ENCODE peak calls at places on chromosomes 5 and 9, in six cellular contexts. N is IMR-90, Z is mesenchymal stem cell, A is H1, P is neuronal stem cell, D is trophoblast cell. Q is an unnamed sample.

GRCh38 chr5:160269017-160269416 is 39.7 kb downstream of the FABP6 start:
- DNase-seq in N (peak), Z (peak), A (no peak), P (no peak), D (peak), Q (no peak)

GRCh38 chr5:65366655-65367054 is 115.1 kb downstream of the ADAMTS6 start:
- DNase-seq in N (no peak), Z (no peak), A (no peak), P (no peak), D (no peak), Q (no peak)

GRCh38 chr9:93699650-93700049 is 123.3 kb downstream of the PHF2 start:
- DNase-seq in N (no peak), Z (no peak), A (no peak), P (no peak), D (no peak), Q (no peak)

GRCh38 chr9:88173378-88173999 is 35.2 kb upstream of the SPATA31C2 start:
- DNase-seq in N (peak), Z (peak), A (peak), P (no peak), D (peak), Q (peak)

GRCh38 chr5:5799229-5799628 is 376.8 kb downstream of the ICE1 start:
- DNase-seq in N (no peak), Z (no peak), A (no peak), P (no peak), D (no peak), Q (no peak)

GRCh38 chr5:99973779-99974178 is 561.4 kb upstream of the FAM174A start:
- DNase-seq in N (no peak), Z (no peak), A (no peak), P (no peak), D (no peak), Q (no peak)

GRCh38 chr9:131835132-131835910 is 95.4 kb upstream of the RAPGEF1 start:
- DNase-seq in N (peak), Z (no peak), A (no peak), P (no peak), D (no peak), Q (no peak)

GRCh38 chr5:80010754-80011392 is 19.8 kb upstream of the MTX3 start:
- DNase-seq in N (no peak), Z (no peak), A (no peak), P (no peak), D (no peak), Q (no peak)

GRCh38 chr9:107094370-107094769 is 188.7 kb upstream of the RAD23B start:
- DNase-seq in N (no peak), Z (no peak), A (no peak), P (no peak), D (no peak), Q (no peak)

GRCh38 chr5:163409384-163409783 is 28.0 kb upstream of the CCNG1 start:
- DNase-seq in N (no peak), Z (no peak), A (no peak), P (no peak), D (peak), Q (no peak)

GRCh38 chr5:50406874-50407273 is 34.2 kb downstream of the EMB start:
- DNase-seq in N (peak), Z (peak), A (no peak), P (no peak), D (peak), Q (no peak)

GRCh38 chr5:572398-573019 is 39.6 kb upstream of the CEP72 start:
- DNase-seq in N (no peak), Z (no peak), A (no peak), P (no peak), D (no peak), Q (no peak)

GRCh38 chr5:172868436-172868923 is 34.4 kb downstream of the ERGIC1 start:
- DNase-seq in N (peak), Z (peak), A (no peak), P (no peak), D (no peak), Q (no peak)
- H3K4me2 ChIP-seq in N (peak), Z (peak), A (no peak), P (no peak), D (no peak), Q (no peak)

GRCh38 chr9:98796364-98797101 is at the start of gene ANKS6:
- DNase-seq in N (peak), Z (peak), A (peak), P (peak), D (peak), Q (peak)
- H4K8ac ChIP-seq in N (peak), Z (peak), A (peak), P (peak), D (peak), Q (no peak)

DNA sequence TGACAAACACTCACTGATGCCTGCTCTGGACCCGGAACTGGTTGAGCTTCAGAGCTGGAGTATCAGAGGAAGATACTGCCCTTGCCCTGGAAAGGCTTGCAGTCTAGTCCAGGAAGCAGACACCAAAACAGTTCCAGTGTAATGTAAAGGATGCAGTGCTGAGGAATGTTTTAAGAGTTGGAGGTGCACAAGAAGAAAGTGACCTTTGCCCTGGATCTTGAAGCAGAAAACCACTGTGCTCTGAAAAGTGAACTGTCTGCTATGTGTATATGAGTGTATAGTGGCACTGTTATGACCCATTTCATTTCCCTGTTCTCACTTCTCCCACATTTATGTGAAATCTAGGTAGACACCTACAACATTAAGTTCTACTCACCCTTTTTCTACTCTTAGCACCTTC is 2.1 kb downstream of the ZNF346 start:
- DNase-seq in N (no peak), Z (no peak), A (no peak), P (no peak), D (no peak), Q (no peak)
- H3K4me2 ChIP-seq in N (no peak), Z (no peak), A (no peak), P (no peak), D (no peak), Q (no peak)

DNA sequence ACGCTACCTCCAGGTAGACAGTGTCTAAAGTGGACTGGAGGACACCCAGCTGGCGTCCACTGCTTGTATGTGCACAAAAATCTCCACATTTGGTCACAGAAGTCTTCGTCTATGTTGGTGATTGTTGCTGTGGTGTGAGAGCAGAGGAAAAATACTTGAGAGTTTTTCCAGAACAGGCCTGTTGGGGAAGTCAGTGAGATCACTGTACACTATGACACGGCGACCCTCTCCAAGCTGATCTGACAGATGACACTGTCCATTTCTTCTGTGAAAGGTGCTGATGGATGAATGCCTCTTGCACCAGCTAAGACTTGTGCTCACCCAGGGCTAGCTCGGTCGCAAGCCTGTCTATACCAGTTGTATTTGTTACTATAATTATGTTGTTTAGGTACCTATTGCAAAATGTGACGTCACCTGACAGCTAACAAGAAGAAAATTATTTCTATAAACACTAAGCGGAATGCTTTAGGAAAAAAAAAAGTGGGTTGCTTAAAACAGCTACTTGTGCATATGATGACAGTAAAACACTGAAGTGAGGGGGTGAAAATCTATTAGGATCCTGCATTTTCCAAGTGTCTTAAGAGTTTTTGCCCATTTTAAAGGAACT is 142.3 kb downstream of the ROR2 start:
- DNase-seq in N (peak), Z (peak), A (no peak), P (no peak), D (no peak), Q (no peak)
- H4K8ac ChIP-seq in N (peak), Z (no peak), A (no peak), P (no peak), D (no peak), Q (no peak)

GRCh38 chr5:169637085-169637855 is at the start of gene DOCK2:
- DNase-seq in N (no peak), Z (no peak), A (peak), P (no peak), D (peak), Q (peak)
- H3K4me2 ChIP-seq in N (no peak), Z (peak), A (peak), P (peak), D (peak), Q (peak)

DNA sequence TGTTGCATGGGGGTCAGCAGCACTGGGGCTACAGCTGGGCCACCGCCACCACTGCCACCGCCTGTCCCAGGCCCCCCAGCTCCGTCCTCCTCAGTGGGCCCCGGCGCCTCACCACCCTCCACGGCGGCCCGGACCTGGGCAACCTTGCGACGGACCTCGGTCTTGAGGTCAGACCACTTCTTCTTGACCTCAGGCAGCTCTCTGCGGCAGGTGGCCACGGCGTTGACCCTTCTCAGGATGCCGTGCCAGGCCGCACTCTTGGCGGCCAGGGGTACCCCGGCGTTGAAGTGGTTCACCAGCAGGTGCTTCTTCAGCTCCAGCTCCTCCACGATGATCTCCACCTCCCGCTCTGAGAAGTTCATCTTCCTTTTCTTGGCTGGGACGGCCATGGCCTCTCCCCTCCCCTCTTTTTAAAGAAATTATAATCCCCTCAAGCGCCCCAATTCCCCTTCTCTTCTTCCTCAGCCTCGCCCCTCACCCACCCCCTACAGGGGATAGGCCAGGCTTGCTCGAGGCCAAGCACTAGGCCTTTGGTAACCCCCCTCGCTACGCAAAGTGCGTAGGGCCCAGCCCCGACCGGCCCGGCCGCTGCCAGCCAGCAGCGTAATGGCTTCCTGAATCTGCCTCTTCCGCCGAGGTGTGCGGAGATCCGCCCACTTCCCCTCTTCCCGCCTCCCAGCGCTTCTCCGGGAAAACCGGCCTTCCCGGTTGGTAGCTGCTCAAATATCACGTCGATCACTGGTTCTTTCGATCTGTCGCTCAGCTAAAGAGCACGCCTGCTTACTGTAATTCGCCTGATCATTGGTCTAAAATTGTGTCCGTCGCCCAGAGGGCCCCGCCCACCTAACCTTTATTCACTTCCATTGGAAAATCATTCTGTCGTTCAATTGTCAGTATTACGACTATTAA is at the start of gene NAIF1:
- DNase-seq in N (peak), Z (peak), A (peak), P (peak), D (peak), Q (peak)
- H4K8ac ChIP-seq in N (peak), Z (peak), A (peak), P (peak), D (peak), Q (no peak)

DNA sequence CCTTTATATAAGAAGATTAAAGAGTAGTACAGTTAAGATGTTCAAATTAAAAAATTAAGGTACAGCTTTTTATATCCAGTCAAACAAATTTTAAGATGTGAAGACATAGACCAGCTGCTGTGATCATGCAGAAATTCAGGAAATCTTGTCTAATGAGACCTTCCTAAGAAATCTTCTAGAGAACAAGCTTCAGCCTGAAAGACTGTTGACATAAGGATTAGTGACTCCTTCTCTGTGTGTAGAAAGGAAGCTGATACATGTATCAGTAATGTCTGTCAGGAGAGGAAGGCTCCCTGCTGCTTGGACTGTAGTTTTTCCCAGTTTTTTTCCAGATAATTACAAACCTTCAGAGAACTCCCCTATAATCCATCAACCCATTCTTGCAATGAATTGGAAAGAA is 75.8 kb upstream of the PCSK5 start:
- DNase-seq in N (no peak), Z (peak), A (no peak), P (no peak), D (no peak), Q (no peak)
- H3K4me2 ChIP-seq in N (no peak), Z (no peak), A (no peak), P (no peak), D (no peak), Q (no peak)

DNA sequence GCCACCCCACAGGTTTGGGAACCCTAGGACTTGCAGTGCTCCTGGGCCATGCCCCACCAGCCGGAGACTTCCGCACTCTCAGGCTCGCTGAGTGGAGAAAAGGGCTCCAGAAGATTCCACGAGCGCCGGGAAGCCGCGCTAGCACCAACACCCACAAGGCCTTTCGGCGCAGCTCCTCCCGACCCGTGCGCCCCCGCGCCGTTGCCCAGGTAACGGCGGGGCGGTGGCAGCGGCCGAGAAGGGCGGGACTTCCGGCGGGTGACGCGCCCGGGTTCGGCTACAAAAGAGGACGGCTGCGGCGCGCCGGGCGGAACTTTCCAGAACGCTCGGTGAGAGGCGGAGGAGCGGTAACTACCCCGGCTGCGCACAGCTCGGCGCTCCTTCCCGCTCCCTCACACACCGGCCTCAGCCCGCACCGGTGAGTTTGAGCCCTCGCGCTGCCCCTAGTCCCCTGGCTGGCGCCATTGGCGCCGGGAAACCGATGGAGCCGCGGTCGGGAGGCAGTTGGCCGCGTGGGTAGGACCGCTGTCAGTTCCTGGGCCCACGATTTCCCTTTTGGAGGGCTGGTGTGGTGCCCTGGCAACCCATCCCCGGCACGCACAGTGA is at the start of gene DNAJA1:
- DNase-seq in N (peak), Z (peak), A (peak), P (peak), D (peak), Q (peak)
- H4K8ac ChIP-seq in N (peak), Z (peak), A (peak), P (peak), D (peak), Q (no peak)

GRCh38 chr9:78606011-78606410 is 309.1 kb downstream of the PSAT1 start:
- DNase-seq in N (peak), Z (no peak), A (no peak), P (no peak), D (no peak), Q (no peak)

GRCh38 chr9:78607853-78608252 is 310.9 kb downstream of the PSAT1 start:
- DNase-seq in N (no peak), Z (no peak), A (no peak), P (no peak), D (no peak), Q (no peak)

GRCh38 chr9:78601957-78602565 is 305.1 kb downstream of the PSAT1 start:
- DNase-seq in N (peak), Z (peak), A (peak), P (peak), D (peak), Q (no peak)

GRCh38 chr9:78609471-78609870 is 312.5 kb downstream of the PSAT1 start:
- DNase-seq in N (no peak), Z (no peak), A (no peak), P (no peak), D (no peak), Q (no peak)

DNA sequence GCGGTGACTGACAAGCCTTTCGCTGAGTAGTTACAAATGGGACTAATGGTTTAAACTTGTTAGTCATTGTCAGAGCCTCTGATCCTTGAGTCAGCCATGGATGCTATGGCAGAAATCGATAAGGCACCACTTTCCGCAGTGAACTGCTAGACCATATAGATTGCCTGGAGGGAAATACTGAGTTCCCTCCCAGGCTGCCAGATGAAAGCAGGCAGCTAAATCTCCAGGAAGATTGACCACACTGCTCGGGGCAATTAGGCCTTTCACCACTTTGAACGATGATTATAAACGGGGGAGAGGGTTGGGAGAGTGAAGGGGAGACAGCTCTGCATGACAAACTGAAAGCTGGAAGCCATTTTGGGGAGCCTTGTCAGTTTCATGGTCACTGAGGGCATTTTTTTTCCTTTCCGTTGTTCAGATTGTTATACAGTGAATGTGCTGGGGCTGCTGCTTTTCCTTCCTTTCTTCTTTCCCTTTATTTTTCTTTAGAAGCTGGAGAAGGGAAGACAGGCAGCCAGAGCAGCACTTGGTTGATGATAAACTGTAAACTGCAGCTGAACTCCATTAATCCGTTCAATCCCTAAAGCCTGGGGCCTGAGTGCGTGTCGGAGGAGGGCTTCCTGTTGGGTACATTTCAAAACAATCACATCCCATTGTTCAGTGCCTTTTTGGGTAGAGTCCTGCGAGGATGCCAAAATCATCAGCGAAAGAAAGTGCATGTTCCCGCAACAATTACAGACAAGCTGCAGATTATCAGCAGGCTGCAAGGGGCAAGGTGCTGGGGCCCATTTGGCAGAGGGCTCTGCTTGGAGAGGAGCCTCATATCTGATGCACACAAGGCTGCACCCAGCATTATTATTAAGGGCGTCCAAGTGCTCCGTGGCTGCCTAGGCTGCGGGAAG is 308.4 kb downstream of the PSAT1 start:
- DNase-seq in N (no peak), Z (no peak), A (no peak), P (no peak), D (no peak), Q (no peak)
- H3K4me2 ChIP-seq in N (peak), Z (no peak), A (no peak), P (no peak), D (no peak), Q (no peak)

GRCh38 chr5:87410941-87411340 is 1.8 kb downstream of the CCNH start:
- DNase-seq in N (peak), Z (peak), A (no peak), P (no peak), D (no peak), Q (no peak)
- H4K8ac ChIP-seq in N (no peak), Z (no peak), A (no peak), P (no peak), D (no peak), Q (no peak)

Q was measured in H9.